ENCODE peak calls at places on chromosomes 13 and 19, in seven cellular contexts. R is Caco-2, Z is fibroblast of mammary gland, W is fibroblast of lung, E is cardiac muscle cell, D is cardiac fibroblast, P is heart left ventricle. S is an unnamed sample.

GRCh38 chr19:2477141-2477710 is 1.3 kb downstream of the GADD45B start:
- DNase-seq in R (no peak), Z (no peak), W (peak; percentile 59), E (peak; percentile 49), D (peak; percentile 51), P (peak; percentile 59), S (no peak)

GRCh38 chr19:49233163-49233562 is 75.6 kb downstream of the TRPM4 start:
- DNase-seq in R (no peak), Z (no peak), W (no peak), E (no peak), D (no peak), P (no peak), S (no peak)

GRCh38 chr19:6067975-6068374 is 42.3 kb downstream of the RFX2 start:
- DNase-seq in R (no peak), Z (no peak), W (no peak), E (no peak), D (no peak), P (no peak), S (no peak)

GRCh38 chr13:59103004-59103768 is 1060.5 kb downstream of the DIAPH3 start:
- DNase-seq in R (no peak), Z (peak; percentile 29), W (peak; percentile 86), E (no peak), D (peak; percentile 83), P (no peak), S (no peak)

GRCh38 chr19:9671654-9672053 is 3.2 kb downstream of the ZNF562 start:
- DNase-seq in R (no peak), Z (peak; percentile 3), W (no peak), E (no peak), D (peak; percentile 16), P (no peak), S (no peak)

GRCh38 chr13:51148223-51148951 is 37.3 kb upstream of the C13orf42 start:
- DNase-seq in R (no peak), Z (no peak), W (no peak), E (no peak), D (no peak), P (no peak), S (no peak)

GRCh38 chr19:3275068-3275582 is 50.7 kb downstream of the CELF5 start:
- DNase-seq in R (no peak), Z (no peak), W (no peak), E (peak; percentile 13), D (no peak), P (no peak), S (no peak)

GRCh38 chr19:10111405-10111811 is at the start of gene P2RY11:
- DNase-seq in R (no peak), Z (no peak), W (no peak), E (no peak), D (no peak), P (no peak), S (no peak)

GRCh38 chr13:73107459-73107858 is 48.7 kb downstream of the KLF5 start:
- DNase-seq in R (no peak), Z (no peak), W (no peak), E (no peak), D (no peak), P (no peak), S (no peak)

GRCh38 chr19:13923194-13923987 is 14.8 kb downstream of the PODNL1 start:
- DNase-seq in R (no peak), Z (no peak), W (no peak), E (no peak), D (no peak), P (no peak), S (no peak)

GRCh38 chr13:110661256-110661655 is 44.7 kb downstream of the CARS2 start:
- DNase-seq in R (no peak), Z (no peak), W (peak; percentile 66), E (no peak), D (no peak), P (no peak), S (no peak)

GRCh38 chr19:52603558-52604207 is 33.6 kb downstream of the ZNF701 start:
- DNase-seq in R (no peak), Z (peak; percentile 82), W (peak; percentile 18), E (no peak), D (peak; percentile 94), P (no peak), S (no peak)

GRCh38 chr19:7502552-7502951 is 13.4 kb upstream of the ZNF358 start:
- DNase-seq in R (no peak), Z (no peak), W (no peak), E (no peak), D (no peak), P (no peak), S (no peak)

GRCh38 chr19:7500811-7501450 is 12.1 kb upstream of the PEX11G start:
- DNase-seq in R (peak; percentile 90), Z (peak; percentile 29), W (peak; percentile 73), E (peak; percentile 78), D (peak; percentile 51), P (no peak), S (peak; percentile 83)

GRCh38 chr19:7494416-7495098 is 5.7 kb upstream of the PEX11G start:
- DNase-seq in R (no peak), Z (peak; percentile 18), W (peak; percentile 31), E (no peak), D (peak; percentile 65), P (peak; percentile 41), S (no peak)

GRCh38 chr19:7492142-7493055 is 3.6 kb upstream of the PEX11G start:
- DNase-seq in R (no peak), Z (peak; percentile 59), W (no peak), E (no peak), D (peak; percentile 84), P (no peak), S (no peak)

GRCh38 chr19:7497292-7497691 is 8.5 kb upstream of the PEX11G start:
- DNase-seq in R (peak; percentile 25), Z (no peak), W (no peak), E (no peak), D (no peak), P (no peak), S (no peak)
- TF ChIP-seq CTCF in R (peak; percentile 58), Z (peak; percentile 35), W (peak; percentile 38), E (peak; percentile 52), D (peak; percentile 46), P (no peak), S (peak; percentile 20)

GRCh38 chr19:51066393-51066792 is 1.5 kb upstream of the KLK13 start:
- DNase-seq in R (no peak), Z (no peak), W (no peak), E (no peak), D (no peak), P (no peak), S (no peak)

GRCh38 chr19:51063664-51064063 is 1.2 kb downstream of the KLK13 start:
- DNase-seq in R (no peak), Z (no peak), W (no peak), E (no peak), D (no peak), P (no peak), S (no peak)

GRCh38 chr19:51066816-51067215 is 1.9 kb upstream of the KLK13 start:
- DNase-seq in R (no peak), Z (no peak), W (no peak), E (no peak), D (no peak), P (no peak), S (peak; percentile 88)

GRCh38 chr19:51065221-51065960 is 499 bp upstream of the KLK13 start:
- DNase-seq in R (no peak), Z (no peak), W (no peak), E (no peak), D (no peak), P (no peak), S (no peak)

DNA sequence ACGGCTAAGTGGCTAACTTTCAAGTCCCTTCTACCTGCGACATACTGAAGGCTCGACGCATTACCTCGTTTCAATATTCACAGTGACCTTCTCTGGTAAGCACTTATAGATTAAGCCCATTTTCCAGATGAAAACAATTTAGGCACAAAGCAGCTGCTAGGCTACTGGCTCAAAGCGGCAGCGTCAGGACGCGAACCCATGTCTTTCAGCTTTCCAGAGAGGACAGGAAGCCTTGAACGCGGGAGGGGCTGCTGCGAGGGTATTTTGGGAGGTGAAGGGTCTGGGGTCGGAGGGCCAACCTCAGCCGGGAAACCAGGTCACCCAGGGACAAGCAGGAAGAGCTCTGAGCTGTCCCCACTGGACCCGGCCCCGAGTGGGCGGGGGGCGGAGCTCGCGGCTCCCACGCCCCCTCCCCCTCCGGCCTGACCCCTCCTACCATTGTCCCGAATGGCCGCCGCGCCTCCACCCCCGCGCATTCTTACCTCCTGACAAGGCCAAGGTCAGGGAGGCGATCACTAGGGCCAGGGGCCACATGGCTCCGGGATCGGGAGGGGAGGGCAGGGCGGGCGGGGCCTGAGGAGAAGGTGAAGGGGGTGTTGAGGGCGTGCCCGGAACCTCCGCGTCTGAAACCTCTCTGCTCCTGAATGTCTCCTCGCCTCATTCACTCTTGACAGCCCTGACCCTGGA is at the start of gene KLK13:
- DNase-seq in R (no peak), Z (peak; percentile 25), W (no peak), E (peak; percentile 30), D (peak; percentile 2), P (peak; percentile 71), S (no peak)
- H3K4me3 ChIP-seq in R (peak within 1 kb of the TSS; percentile 1), Z (no peak within 1 kb of the TSS), W (no peak within 1 kb of the TSS), E (peak within 1 kb of the TSS; percentile 29), D (peak within 1 kb of the TSS; percentile 22), P (peak within 1 kb of the TSS; percentile 32), S (no peak within 1 kb of the TSS)

GRCh38 chr13:52995946-52996345 is 32.7 kb upstream of the OLFM4 start:
- DNase-seq in R (no peak), Z (no peak), W (no peak), E (no peak), D (no peak), P (no peak), S (no peak)

GRCh38 chr13:53001444-53001843 is 27.2 kb upstream of the OLFM4 start:
- DNase-seq in R (no peak), Z (no peak), W (no peak), E (no peak), D (no peak), P (no peak), S (no peak)

GRCh38 chr13:52999093-52999696 is 29.4 kb upstream of the OLFM4 start:
- DNase-seq in R (no peak), Z (no peak), W (no peak), E (no peak), D (no peak), P (no peak), S (no peak)

GRCh38 chr13:53001871-53002270 is 26.7 kb upstream of the OLFM4 start:
- DNase-seq in R (no peak), Z (no peak), W (no peak), E (no peak), D (no peak), P (no peak), S (peak; percentile 62)

DNA sequence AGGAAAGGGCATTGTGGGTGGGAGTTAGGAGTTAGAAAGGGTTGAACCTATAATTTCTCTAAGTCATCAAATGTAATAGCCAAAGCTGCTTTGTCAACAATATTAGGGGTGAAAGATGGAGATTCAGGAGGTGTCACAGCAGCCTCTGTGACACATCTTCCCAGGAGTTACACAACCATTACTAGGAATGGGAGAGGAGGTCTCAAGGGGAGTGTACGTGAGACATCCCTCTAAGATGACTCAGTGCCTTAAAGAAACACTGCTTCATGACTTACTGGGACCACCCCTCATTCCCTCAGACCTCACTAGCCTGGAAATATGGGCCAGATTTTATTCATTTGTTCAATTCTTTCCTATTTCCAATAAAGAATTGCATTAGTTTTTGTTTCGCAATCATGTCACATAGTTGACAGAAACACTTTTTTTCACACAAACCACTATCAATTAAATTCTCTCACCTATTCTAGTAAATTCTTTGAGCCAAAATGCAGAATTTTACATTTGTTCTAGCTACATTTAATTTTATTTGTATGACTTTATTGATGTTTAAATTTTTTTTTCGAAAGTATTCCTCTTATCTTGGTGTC is 30.2 kb upstream of the OLFM4 start:
- DNase-seq in R (no peak), Z (no peak), W (no peak), E (no peak), D (no peak), P (no peak), S (no peak)
- TF ChIP-seq CTCF in R (no peak), Z (no peak), W (no peak), E (no peak), D (no peak), P (no peak), S (no peak)

GRCh38 chr13:47835470-47836228 is 165.4 kb downstream of the SUCLA2 start:
- DNase-seq in R (no peak), Z (no peak), W (no peak), E (no peak), D (no peak), P (no peak), S (no peak)
- H3K4me3 ChIP-seq in R (no peak overlapping the region), Z (no peak overlapping the region), W (no peak overlapping the region), E (no peak overlapping the region), D (no peak overlapping the region), P (no peak overlapping the region), S (no peak overlapping the region)

S was measured in LNCaP clone FGC.